ENCODE peak calls at places on chromosomes 16 and 17, in four cellular contexts. One of them, this sample, is unnamed.

GRCh38 chr16:14024300-14024699 is 46.8 kb upstream of the MRTFB start:
- DNase-seq in A549: no peak
- DNase-seq in HepG2: no peak
- DNase-seq in K562: no peak
- DNase-seq in this sample: no peak

GRCh38 chr17:81907219-81908145 is 3.7 kb downstream of the PCYT2 start:
- DNase-seq in A549: no peak
- DNase-seq in HepG2: no peak
- DNase-seq in K562: no peak
- DNase-seq in this sample: no peak

GRCh38 chr16:48535831-48536599 is 74.0 kb downstream of the N4BP1 start:
- DNase-seq in A549: no peak
- DNase-seq in HepG2: peak
- DNase-seq in K562: no peak
- DNase-seq in this sample: no peak

GRCh38 chr16:12819126-12820117 is 15.7 kb upstream of the CPPED1 start:
- DNase-seq in A549: peak
- DNase-seq in HepG2: peak
- DNase-seq in K562: peak
- DNase-seq in this sample: peak

GRCh38 chr16:874366-875181 is 74.0 kb upstream of the GNG13 start:
- DNase-seq in A549: no peak
- DNase-seq in HepG2: no peak
- DNase-seq in K562: no peak
- DNase-seq in this sample: no peak

GRCh38 chr17:56203430-56203829 is 50.2 kb downstream of the ANKFN1 start:
- DNase-seq in A549: peak
- DNase-seq in HepG2: peak
- DNase-seq in K562: peak
- DNase-seq in this sample: no peak

GRCh38 chr16:70715113-70715711 is 29.4 kb upstream of the MTSS2 start:
- DNase-seq in A549: peak
- DNase-seq in HepG2: no peak
- DNase-seq in K562: no peak
- DNase-seq in this sample: no peak

GRCh38 chr16:57801856-57802634 is at the start of gene KIFC3:
- DNase-seq in A549: peak
- DNase-seq in HepG2: peak
- DNase-seq in K562: peak
- DNase-seq in this sample: no peak

GRCh38 chr16:86635181-86635580 is 56.8 kb downstream of the FOXL1 start:
- DNase-seq in A549: no peak
- DNase-seq in HepG2: no peak
- DNase-seq in K562: no peak
- DNase-seq in this sample: no peak

GRCh38 chr17:3043737-3044365 is 19.6 kb downstream of the OR1D5 start:
- DNase-seq in A549: peak
- DNase-seq in HepG2: peak
- DNase-seq in K562: peak
- DNase-seq in this sample: peak
- TF ChIP-seq RNF2 in A549: no peak
- TF ChIP-seq RNF2 in HepG2: no peak
- TF ChIP-seq RNF2 in K562: no peak
- TF ChIP-seq RNF2 in this sample: no peak

DNA sequence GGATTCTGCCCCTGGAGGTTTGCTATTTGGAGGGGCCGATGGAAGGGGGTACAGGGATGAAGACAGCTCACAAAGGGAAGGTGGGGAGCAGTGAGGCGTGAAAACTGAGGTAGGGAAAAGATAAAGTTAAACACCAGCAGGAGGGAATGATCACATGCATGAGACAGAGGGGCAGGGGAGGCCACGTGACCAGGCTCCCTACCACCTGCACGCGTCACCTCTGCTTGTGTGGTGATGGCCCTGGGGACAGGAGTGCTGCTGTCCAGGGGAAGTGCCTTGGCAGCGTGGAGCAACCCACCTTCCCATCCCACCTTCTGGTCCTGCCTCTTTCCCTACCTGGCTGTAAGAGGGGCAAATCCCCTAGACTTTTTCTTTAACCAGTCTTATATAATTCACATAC is 132.2 kb upstream of the RPL38 start:
- DNase-seq in A549: no peak
- DNase-seq in HepG2: no peak
- DNase-seq in K562: no peak
- DNase-seq in this sample: no peak
- TF ChIP-seq USF2 in A549: no peak
- TF ChIP-seq USF2 in HepG2: peak
- TF ChIP-seq USF2 in K562: peak
- TF ChIP-seq USF2 in this sample: no peak

GRCh38 chr17:63550816-63551639 is 751 bp downstream of the DCAF7 start:
- DNase-seq in A549: peak
- DNase-seq in HepG2: peak
- DNase-seq in K562: peak
- DNase-seq in this sample: no peak
- TF ChIP-seq RNF2 in A549: no peak
- TF ChIP-seq RNF2 in HepG2: no peak
- TF ChIP-seq RNF2 in K562: no peak
- TF ChIP-seq RNF2 in this sample: no peak

DNA sequence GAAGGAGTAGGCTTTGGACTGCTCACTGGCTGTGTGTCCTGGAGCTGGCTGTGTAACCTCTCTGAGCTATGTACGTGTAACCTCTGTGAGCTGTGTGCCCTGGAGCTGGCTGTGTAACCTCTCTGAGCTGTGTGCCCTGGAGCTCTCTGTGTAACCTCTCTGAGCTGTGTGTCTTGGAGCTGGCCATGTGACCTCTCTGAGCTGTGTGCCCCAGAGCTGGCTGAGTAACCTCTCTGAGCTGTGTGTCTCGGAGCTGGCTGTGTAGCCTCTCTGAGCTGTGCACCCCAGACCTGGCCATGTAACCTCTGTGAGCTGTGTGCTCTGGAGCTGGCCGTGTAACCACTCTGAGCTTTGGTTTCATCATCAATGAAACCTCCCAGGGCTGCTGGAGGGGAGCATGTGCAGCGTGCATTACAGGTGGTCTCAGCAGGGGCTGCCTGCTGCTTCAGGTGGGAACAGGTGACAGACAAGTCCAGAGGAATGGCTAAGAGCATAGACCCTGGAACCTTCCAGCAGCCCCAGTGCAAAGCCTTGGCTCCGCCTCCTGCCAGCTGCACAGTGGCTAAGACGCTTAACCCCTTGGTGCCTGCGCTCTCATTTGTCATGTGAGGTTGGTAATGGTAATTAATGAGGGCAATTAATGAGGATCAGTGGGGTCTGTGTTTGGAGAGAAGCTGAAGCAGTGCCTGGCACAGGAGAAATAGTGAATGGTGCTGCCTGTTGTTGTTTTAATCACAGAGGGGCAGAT is 86.7 kb downstream of the KATNIP start:
- DNase-seq in A549: no peak
- DNase-seq in HepG2: no peak
- DNase-seq in K562: no peak
- DNase-seq in this sample: peak
- TF ChIP-seq USF2 in A549: no peak
- TF ChIP-seq USF2 in HepG2: no peak
- TF ChIP-seq USF2 in K562: no peak
- TF ChIP-seq USF2 in this sample: no peak

This sample was measured in H1.